ENCODE peak calls at places on chromosomes 5 and 9, in six cellular contexts. H is SK-N-SH, B is transverse colon, Z is stomach, L is H1, O is A549. Q is an unnamed sample.

GRCh38 chr9:133731876-133732321 is 6.3 kb downstream of the SARDH start:
- DNase-seq in H (peak), B (no peak), Z (peak), L (no peak), O (peak), Q (no peak)

GRCh38 chr9:129491486-129491855 is 129.4 kb downstream of the C9orf50 start:
- DNase-seq in H (no peak), B (peak), Z (peak), L (no peak), O (no peak), Q (no peak)

GRCh38 chr5:73943375-73943774 is 317.4 kb downstream of the ARHGEF28 start:
- DNase-seq in H (no peak), B (no peak), Z (no peak), L (no peak), O (no peak), Q (peak)

GRCh38 chr5:80275347-80275746 is 19.5 kb upstream of the SERINC5 start:
- DNase-seq in H (peak), B (no peak), Z (no peak), L (no peak), O (no peak), Q (no peak)

GRCh38 chr9:38200431-38200830 is 131.4 kb upstream of the SHB start:
- DNase-seq in H (no peak), B (no peak), Z (no peak), L (no peak), O (no peak), Q (peak)

GRCh38 chr9:81128701-81129100 is 560.6 kb downstream of the TLE1 start:
- DNase-seq in H (no peak), B (no peak), Z (no peak), L (no peak), O (no peak), Q (peak)

GRCh38 chr5:76114192-76114795 is 31.1 kb downstream of the SV2C start:
- DNase-seq in H (peak), B (peak), Z (peak), L (no peak), O (no peak), Q (no peak)

GRCh38 chr5:34064656-34065055 is 21.6 kb upstream of the C1QTNF3 start:
- DNase-seq in H (no peak), B (no peak), Z (no peak), L (no peak), O (no peak), Q (no peak)

DNA sequence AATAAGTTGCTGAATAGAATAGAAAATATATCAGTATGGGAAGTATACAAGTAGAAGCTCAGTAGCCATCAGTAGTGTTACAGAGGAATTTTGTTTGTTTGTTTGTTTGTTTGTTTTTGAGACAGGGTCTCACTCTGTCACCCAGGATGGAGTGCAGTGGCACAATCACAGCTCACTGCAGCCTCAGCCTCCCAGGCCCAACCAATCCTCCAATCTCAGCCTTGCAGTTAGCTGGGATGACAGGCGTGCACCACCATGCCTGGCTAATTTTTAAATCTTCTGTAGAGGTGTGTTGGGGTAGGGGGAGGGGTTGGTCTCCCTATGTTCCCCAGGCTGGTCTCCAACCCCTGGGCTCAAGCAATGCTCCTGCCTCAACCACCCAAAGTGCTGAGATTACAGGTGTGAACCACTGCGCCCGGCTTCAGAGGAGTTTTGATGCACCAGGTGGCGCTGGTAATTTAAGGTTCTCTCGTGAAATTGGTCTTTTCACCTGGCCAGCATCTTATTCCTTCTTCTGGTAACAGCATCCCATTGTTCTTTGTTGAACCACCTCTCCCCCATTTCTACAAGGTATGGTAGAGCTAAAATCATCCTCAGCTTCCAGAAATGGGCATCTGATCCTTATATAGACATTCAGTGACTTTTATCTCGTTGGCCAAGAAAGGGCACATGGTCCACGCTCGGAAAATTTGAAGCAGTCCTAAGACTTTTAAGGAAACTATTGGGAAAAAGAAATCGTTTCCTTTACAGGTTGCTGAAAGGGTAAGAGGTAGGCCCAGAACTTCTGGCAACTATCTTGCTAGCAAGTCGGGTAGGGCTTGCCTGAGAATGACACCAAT is 157.1 kb downstream of the ARRDC3 start:
- DNase-seq in H (no peak), B (peak), Z (peak), L (peak), O (no peak), Q (no peak)
- TF ChIP-seq CTCF in H (peak), B (peak), Z (peak), L (peak), O (peak), Q (peak)

DNA sequence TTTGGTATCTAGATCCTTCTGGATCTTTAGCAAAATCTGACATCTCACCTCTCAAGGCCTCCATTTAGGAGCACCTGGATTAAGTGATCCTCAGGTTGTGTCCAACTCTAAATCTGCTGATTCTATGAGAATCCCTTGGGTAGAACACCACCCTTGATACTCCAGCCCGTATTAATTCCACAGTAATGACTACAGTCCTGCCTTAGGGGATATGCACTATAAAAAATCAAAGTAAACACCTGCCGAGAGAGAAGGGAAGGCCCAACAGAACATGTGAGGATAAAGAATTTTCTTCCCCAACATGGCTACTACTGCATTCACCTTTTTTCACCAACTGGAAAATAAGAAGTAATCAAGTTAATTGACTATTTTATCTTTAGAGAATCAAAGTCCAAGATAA is 27.6 kb downstream of the DAP start:
- DNase-seq in H (no peak), B (no peak), Z (no peak), L (no peak), O (no peak), Q (no peak)
- TF ChIP-seq EP300 in H (no peak), B (no peak), Z (no peak), L (no peak), O (no peak), Q (no peak)

DNA sequence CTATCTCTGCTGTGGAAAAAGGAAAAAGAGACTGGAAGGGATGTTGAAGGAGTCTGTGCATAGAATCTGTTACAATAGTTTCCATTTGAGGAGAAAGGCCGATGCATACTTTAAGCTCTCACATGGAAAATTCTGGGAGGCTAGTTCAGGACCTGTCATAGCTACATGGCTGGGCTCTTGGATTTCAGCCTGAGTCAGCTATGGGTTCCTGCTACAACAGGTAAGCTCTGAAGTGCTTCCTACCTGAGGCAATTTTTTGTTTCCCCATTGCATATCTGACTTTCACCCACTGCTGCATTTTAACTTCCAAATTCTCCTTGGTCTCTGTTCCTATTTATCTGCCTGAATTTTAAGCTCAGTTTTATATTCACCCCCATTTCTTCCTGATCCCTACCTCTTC is 310.7 kb downstream of the RAB3C start:
- DNase-seq in H (no peak), B (no peak), Z (no peak), L (no peak), O (no peak), Q (peak)
- H3K4me3 ChIP-seq in H (no peak), B (no peak), Z (no peak), L (no peak), O (no peak), Q (no peak)

GRCh38 chr5:78890663-78891379 is 94.3 kb downstream of the ARSB start:
- DNase-seq in H (no peak), B (no peak), Z (no peak), L (no peak), O (no peak), Q (no peak)

GRCh38 chr5:78889759-78890158 is 95.4 kb downstream of the ARSB start:
- DNase-seq in H (no peak), B (no peak), Z (no peak), L (no peak), O (no peak), Q (no peak)

GRCh38 chr5:78888580-78889187 is 96.4 kb downstream of the ARSB start:
- DNase-seq in H (no peak), B (no peak), Z (no peak), L (no peak), O (no peak), Q (no peak)

GRCh38 chr5:78887384-78888118 is 97.6 kb downstream of the ARSB start:
- DNase-seq in H (no peak), B (no peak), Z (no peak), L (no peak), O (no peak), Q (no peak)

GRCh38 chr5:78886650-78887230 is 98.4 kb downstream of the ARSB start:
- DNase-seq in H (peak), B (no peak), Z (no peak), L (no peak), O (peak), Q (no peak)
- TF ChIP-seq CTCF in H (peak), B (peak), Z (no peak), L (no peak), O (peak), Q (peak)

Q was measured in esophagus muscularis mucosa.